ENCODE peak calls at places on chromosomes 11 and 22, in ten cellular contexts. A is suprapubic skin, G is H1, M is A549, F is tibial nerve, X is ovary, N is HepG2, S is upper lobe of left lung, W is transverse colon, Z is sigmoid colon. T is an unnamed sample.

GRCh38 chr11:133681901-133682300 is 149.6 kb upstream of the OPCML start:
- DNase-seq in A (no peak), G (no peak), M (no peak), F (no peak), X (no peak), N (no peak), S (no peak), W (no peak), Z (no peak), T (no peak)

GRCh38 chr22:32917577-32918375 is 116.3 kb downstream of the TIMP3 start:
- DNase-seq in A (no peak), G (no peak), M (no peak), F (no peak), X (no peak), N (no peak), S (peak), W (no peak), Z (no peak), T (no peak)

GRCh38 chr11:2300290-2300935 is 1.3 kb downstream of the C11orf21 start:
- DNase-seq in A (peak), G (no peak), M (no peak), F (peak), X (no peak), N (no peak), S (peak), W (no peak), Z (no peak), T (peak)

GRCh38 chr11:26717761-26718160 is 4.1 kb downstream of the SLC5A12 start:
- DNase-seq in A (no peak), G (no peak), M (no peak), F (no peak), X (no peak), N (no peak), S (no peak), W (no peak), Z (no peak), T (no peak)

GRCh38 chr11:20342347-20343279 is 20.9 kb upstream of the HTATIP2 start:
- DNase-seq in A (no peak), G (peak), M (no peak), F (no peak), X (no peak), N (peak), S (peak), W (no peak), Z (no peak), T (no peak)

GRCh38 chr11:35158371-35159081 is 19.6 kb downstream of the CD44 start:
- DNase-seq in A (no peak), G (no peak), M (no peak), F (peak), X (no peak), N (no peak), S (no peak), W (peak), Z (peak), T (no peak)

GRCh38 chr11:14029415-14029814 is 66.9 kb downstream of the SPON1 start:
- DNase-seq in A (no peak), G (no peak), M (no peak), F (no peak), X (no peak), N (no peak), S (no peak), W (no peak), Z (no peak), T (no peak)

GRCh38 chr11:46127150-46127638 is 5.9 kb upstream of the PHF21A start:
- DNase-seq in A (no peak), G (no peak), M (peak), F (peak), X (no peak), N (peak), S (no peak), W (peak), Z (no peak), T (no peak)

GRCh38 chr11:68021167-68021787 is 9.2 kb upstream of the NDUFS8 start:
- DNase-seq in A (no peak), G (no peak), M (peak), F (no peak), X (no peak), N (no peak), S (peak), W (peak), Z (no peak), T (peak)
- TF ChIP-seq EP300 in A (no peak), G (no peak), M (no peak), F (no peak), X (no peak), N (no peak), S (no peak), W (no peak), Z (no peak), T (no peak)

DNA sequence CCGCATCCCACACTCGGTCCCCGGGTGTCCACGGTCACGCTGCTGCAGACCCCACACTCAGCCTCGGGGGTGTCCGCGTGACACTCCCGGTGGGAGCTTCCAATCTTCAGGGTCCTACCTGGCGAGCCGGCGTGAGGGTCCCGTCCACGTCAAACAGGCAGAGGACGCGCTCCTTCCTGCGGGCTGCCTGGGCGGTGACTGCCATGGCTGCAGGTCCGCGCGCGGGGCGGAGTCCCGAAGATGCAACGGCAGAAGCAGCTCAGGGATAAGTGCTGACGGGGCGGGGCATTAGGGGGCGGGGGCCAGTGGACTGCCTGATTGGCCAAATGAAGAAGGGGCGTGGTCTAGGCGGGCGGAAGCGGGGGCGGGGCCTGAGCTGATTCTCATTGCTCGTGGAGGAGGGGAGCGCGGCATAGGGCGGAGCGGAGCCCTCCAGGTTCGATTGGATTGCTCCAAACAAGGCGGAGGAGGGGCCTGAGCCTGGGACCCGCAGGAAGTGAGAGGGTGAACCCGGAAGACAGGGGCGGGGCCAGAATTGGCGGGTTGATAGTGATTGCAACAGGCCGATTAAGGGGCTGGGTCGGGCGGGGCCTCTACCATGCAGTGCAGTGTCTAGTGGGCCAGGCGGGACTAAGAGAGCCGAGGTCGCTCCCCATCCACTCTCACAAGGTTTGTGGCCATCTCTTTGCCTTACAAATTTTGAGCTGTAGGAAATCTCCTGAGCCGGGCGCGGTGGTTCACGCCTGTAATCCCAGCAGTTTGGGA is at the start of gene PMM1:
- DNase-seq in A (peak), G (peak), M (peak), F (peak), X (peak), N (peak), S (peak), W (peak), Z (peak), T (peak)
- TF ChIP-seq EP300 in A (no peak), G (peak), M (no peak), F (peak), X (no peak), N (no peak), S (no peak), W (peak), Z (no peak), T (no peak)

DNA sequence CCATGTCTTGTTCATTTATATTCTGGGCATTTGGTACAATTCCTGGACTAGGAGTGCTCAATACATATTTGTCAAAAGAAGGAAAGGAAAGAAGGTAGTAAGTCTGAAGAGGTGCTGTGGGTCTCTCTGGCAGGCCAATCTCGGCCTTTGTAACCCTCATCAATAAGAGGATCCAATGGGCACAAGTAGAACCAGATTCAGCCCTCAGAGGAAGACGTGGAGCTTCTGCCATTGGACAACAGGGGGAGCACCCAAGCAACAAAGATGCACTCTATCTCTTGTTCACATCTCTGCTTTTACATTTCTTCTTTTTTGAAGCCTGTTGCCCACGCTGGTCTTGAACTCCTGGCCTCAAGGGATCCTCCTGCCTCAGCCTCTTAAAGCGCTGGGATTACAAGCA is 2.2 kb upstream of the VPS11 start:
- DNase-seq in A (no peak), G (no peak), M (peak), F (no peak), X (no peak), N (peak), S (no peak), W (peak), Z (no peak), T (no peak)
- TF ChIP-seq EP300 in A (no peak), G (no peak), M (no peak), F (no peak), X (no peak), N (no peak), S (no peak), W (no peak), Z (no peak), T (no peak)

GRCh38 chr11:91173701-91174100 is 950.9 kb upstream of the CHORDC1 start:
- DNase-seq in A (no peak), G (no peak), M (no peak), F (no peak), X (no peak), N (no peak), S (no peak), W (no peak), Z (no peak), T (no peak)
- TF ChIP-seq EP300 in A (no peak), G (no peak), M (no peak), F (no peak), X (no peak), N (no peak), S (no peak), W (no peak), Z (no peak), T (no peak)